ENCODE peak calls at places on chromosomes 16 and 17, in seven cellular contexts. T is caudate nucleus, O is WERI-Rb-1, G is T-helper 2 cell, E is cardiac muscle cell, Y is neural progenitor cell, R is posterior cingulate gyrus. Z is an unnamed sample.

GRCh38 chr16:8323153-8323552 is 267.2 kb downstream of the TMEM114 start:
- DNase-seq in T (no peak), O (no peak), G (no peak), E (no peak), Y (no peak), R (no peak), Z (no peak)

GRCh38 chr17:7024402-7024785 is 1.5 kb downstream of the BCL6B start:
- DNase-seq in T (no peak), O (no peak), G (no peak), E (no peak), Y (no peak), R (no peak), Z (no peak)

GRCh38 chr17:82938486-82939212 is 98.8 kb upstream of the ZNF750 start:
- DNase-seq in T (peak), O (no peak), G (no peak), E (no peak), Y (no peak), R (no peak), Z (no peak)

GRCh38 chr16:84232969-84233368 is 6.8 kb downstream of the KCNG4 start:
- DNase-seq in T (no peak), O (no peak), G (no peak), E (no peak), Y (no peak), R (no peak), Z (no peak)

GRCh38 chr16:59633996-59634579 is 900.0 kb upstream of the GOT2 start:
- DNase-seq in T (no peak), O (no peak), G (no peak), E (no peak), Y (no peak), R (no peak), Z (no peak)

GRCh38 chr16:65012357-65012756 is 109.5 kb downstream of the CDH11 start:
- DNase-seq in T (no peak), O (no peak), G (no peak), E (no peak), Y (no peak), R (no peak), Z (no peak)

GRCh38 chr17:16178836-16179235 is 36.5 kb downstream of the NCOR1 start:
- DNase-seq in T (no peak), O (no peak), G (no peak), E (no peak), Y (no peak), R (no peak), Z (no peak)

GRCh38 chr16:2046889-2047329 is 725 bp downstream of the NTHL1 start:
- DNase-seq in T (no peak), O (no peak), G (no peak), E (no peak), Y (peak), R (no peak), Z (no peak)

GRCh38 chr17:59155439-59156177 is at the start of gene PRR11:
- DNase-seq in T (peak), O (peak), G (peak), E (peak), Y (peak), R (peak), Z (peak)

GRCh38 chr16:88510091-88510719 is 57.1 kb downstream of the ZFPM1 start:
- DNase-seq in T (no peak), O (no peak), G (no peak), E (no peak), Y (no peak), R (no peak), Z (no peak)

GRCh38 chr16:88533381-88533831 is 36.8 kb upstream of the ZC3H18 start:
- DNase-seq in T (peak), O (no peak), G (no peak), E (no peak), Y (no peak), R (peak), Z (peak)

GRCh38 chr17:1270210-1271019 is at the start of gene BHLHA9:
- DNase-seq in T (no peak), O (no peak), G (no peak), E (no peak), Y (no peak), R (no peak), Z (no peak)

GRCh38 chr16:77131398-77131797 is 59.6 kb upstream of the MON1B start:
- DNase-seq in T (no peak), O (no peak), G (no peak), E (no peak), Y (no peak), R (no peak), Z (no peak)

GRCh38 chr16:66427036-66427446 is at the start of gene BEAN1:
- DNase-seq in T (no peak), O (peak), G (no peak), E (peak), Y (peak), R (no peak), Z (no peak)

GRCh38 chr16:81873843-81874752 is 95.0 kb downstream of the PLCG2 start:
- DNase-seq in T (no peak), O (peak), G (no peak), E (peak), Y (peak), R (peak), Z (no peak)

GRCh38 chr17:7515912-7516610 is 31.9 kb downstream of the POLR2A start:
- DNase-seq in T (no peak), O (no peak), G (no peak), E (no peak), Y (no peak), R (no peak), Z (no peak)

GRCh38 chr16:83438326-83438725 is 369.5 kb upstream of the HSBP1 start:
- DNase-seq in T (no peak), O (no peak), G (no peak), E (no peak), Y (no peak), R (no peak), Z (no peak)

GRCh38 chr16:27805828-27806351 is 255.9 kb downstream of the KATNIP start:
- DNase-seq in T (no peak), O (no peak), G (no peak), E (no peak), Y (no peak), R (no peak), Z (no peak)

GRCh38 chr17:4704991-4705390 is 1.1 kb upstream of the PELP1 start:
- DNase-seq in T (no peak), O (no peak), G (no peak), E (no peak), Y (no peak), R (no peak), Z (no peak)

GRCh38 chr16:49644143-49644460 is 211.8 kb downstream of the ZNF423 start:
- DNase-seq in T (no peak), O (peak), G (no peak), E (no peak), Y (peak), R (no peak), Z (no peak)

GRCh38 chr17:78324391-78325075 is 35.3 kb downstream of the SOCS3 start:
- DNase-seq in T (no peak), O (no peak), G (no peak), E (no peak), Y (peak), R (peak), Z (peak)

GRCh38 chr16:12618515-12618914 is 185.2 kb downstream of the CPPED1 start:
- DNase-seq in T (no peak), O (no peak), G (no peak), E (no peak), Y (no peak), R (no peak), Z (no peak)

GRCh38 chr16:16096161-16096857 is 127.0 kb downstream of the ABCC6 start:
- DNase-seq in T (no peak), O (no peak), G (no peak), E (no peak), Y (peak), R (no peak), Z (no peak)

GRCh38 chr17:37742114-37742761 is 2.6 kb downstream of the HNF1B start:
- DNase-seq in T (no peak), O (no peak), G (no peak), E (peak), Y (peak), R (no peak), Z (no peak)

GRCh38 chr17:39174907-39175694 is 9.1 kb upstream of the ARL5C start:
- DNase-seq in T (peak), O (peak), G (peak), E (peak), Y (peak), R (peak), Z (peak)

GRCh38 chr16:79542196-79542859 is 58.2 kb downstream of the MAF start:
- DNase-seq in T (peak), O (no peak), G (no peak), E (no peak), Y (no peak), R (peak), Z (no peak)

GRCh38 chr17:17906418-17907215 is 65.6 kb downstream of the TOM1L2 start:
- DNase-seq in T (no peak), O (no peak), G (no peak), E (no peak), Y (no peak), R (no peak), Z (no peak)

GRCh38 chr17:6893382-6894205 is 62.1 kb upstream of the TEKT1 start:
- DNase-seq in T (no peak), O (no peak), G (no peak), E (no peak), Y (peak), R (no peak), Z (no peak)

GRCh38 chr16:14632693-14633569 is at the start of gene BFAR:
- DNase-seq in T (peak), O (peak), G (peak), E (peak), Y (peak), R (peak), Z (peak)

GRCh38 chr17:78409191-78409621 is 30.8 kb downstream of the PGS1 start:
- DNase-seq in T (no peak), O (peak), G (no peak), E (no peak), Y (no peak), R (no peak), Z (peak)

GRCh38 chr16:450800-451512 is 25.5 kb downstream of the RAB11FIP3 start:
- DNase-seq in T (no peak), O (no peak), G (no peak), E (no peak), Y (no peak), R (no peak), Z (no peak)

GRCh38 chr17:18187816-18188761 is 4.5 kb downstream of the ALKBH5 start:
- DNase-seq in T (no peak), O (no peak), G (no peak), E (no peak), Y (no peak), R (no peak), Z (no peak)

Z was measured in NCI-H524 treated with DMSO at 0.1 percent for 48 hours.